ENCODE peak calls at places on chromosomes 3 and 15, in four cellular contexts. One of them, this sample, is unnamed.

GRCh38 chr3:111769110-111769509 is 90.0 kb upstream of the PHLDB2 start:
- DNase-seq in dorsolateral prefrontal cortex: no peak
- DNase-seq in AG09309: no peak
- DNase-seq in bronchial epithelial cell: no peak
- DNase-seq in this sample: no peak

GRCh38 chr15:91866371-91866905 is 12.9 kb downstream of the SLCO3A1 start:
- DNase-seq in dorsolateral prefrontal cortex: no peak
- DNase-seq in AG09309: no peak
- DNase-seq in bronchial epithelial cell: peak; percentile 89
- DNase-seq in this sample: peak; percentile 11

GRCh38 chr3:193711964-193712598 is 119.1 kb downstream of the OPA1 start:
- DNase-seq in dorsolateral prefrontal cortex: no peak
- DNase-seq in AG09309: no peak
- DNase-seq in bronchial epithelial cell: no peak
- DNase-seq in this sample: no peak

GRCh38 chr15:36479200-36479896 is 100.1 kb upstream of the CDIN1 start:
- DNase-seq in dorsolateral prefrontal cortex: no peak
- DNase-seq in AG09309: peak; percentile 31
- DNase-seq in bronchial epithelial cell: peak; percentile 27
- DNase-seq in this sample: no peak

GRCh38 chr15:59812889-59813288 is 123.8 kb upstream of the BNIP2 start:
- DNase-seq in dorsolateral prefrontal cortex: no peak
- DNase-seq in AG09309: no peak
- DNase-seq in bronchial epithelial cell: no peak
- DNase-seq in this sample: no peak

GRCh38 chr15:25249236-25250010 is 189.4 kb downstream of the UBE3A start:
- DNase-seq in dorsolateral prefrontal cortex: no peak
- DNase-seq in AG09309: no peak
- DNase-seq in bronchial epithelial cell: no peak
- DNase-seq in this sample: no peak

GRCh38 chr15:42138968-42139386 is 17.5 kb downstream of the PLA2G4F start:
- DNase-seq in dorsolateral prefrontal cortex: no peak
- DNase-seq in AG09309: no peak
- DNase-seq in bronchial epithelial cell: no peak
- DNase-seq in this sample: no peak

GRCh38 chr3:88574210-88574609 is 424.5 kb downstream of the C3orf38 start:
- DNase-seq in dorsolateral prefrontal cortex: no peak
- DNase-seq in AG09309: no peak
- DNase-seq in bronchial epithelial cell: no peak
- DNase-seq in this sample: no peak

GRCh38 chr3:28672411-28672810 is 323.8 kb upstream of the AZI2 start:
- DNase-seq in dorsolateral prefrontal cortex: no peak
- DNase-seq in AG09309: no peak
- DNase-seq in bronchial epithelial cell: no peak
- DNase-seq in this sample: no peak

GRCh38 chr3:106457278-106458210 is 588.7 kb upstream of the CBLB start:
- DNase-seq in dorsolateral prefrontal cortex: peak; percentile 66
- DNase-seq in AG09309: peak; percentile 88
- DNase-seq in bronchial epithelial cell: peak; percentile 86
- DNase-seq in this sample: peak; percentile 76

GRCh38 chr3:5231067-5231466 is 43.6 kb downstream of the EDEM1 start:
- DNase-seq in dorsolateral prefrontal cortex: no peak
- DNase-seq in AG09309: no peak
- DNase-seq in bronchial epithelial cell: no peak
- DNase-seq in this sample: no peak

DNA sequence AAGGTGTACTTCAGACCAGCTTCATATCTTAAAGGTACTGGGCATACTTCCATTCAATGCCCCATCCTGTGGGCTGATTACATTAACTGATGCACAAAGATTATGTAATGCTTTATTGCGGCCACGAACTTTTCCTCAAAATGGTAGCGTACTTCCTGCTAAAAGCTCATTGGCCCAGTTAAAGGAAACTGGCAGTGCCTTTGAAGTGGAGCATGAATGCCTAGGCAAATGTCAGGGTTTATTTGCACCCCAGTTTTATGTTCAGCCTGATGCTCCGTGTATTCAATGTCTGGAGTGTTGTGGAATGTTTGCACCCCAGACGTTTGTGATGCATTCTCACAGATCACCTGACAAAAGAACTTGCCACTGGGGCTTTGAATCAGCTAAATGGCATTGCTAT is 3.4 kb downstream of the SKIL start:
- DNase-seq in dorsolateral prefrontal cortex: no peak
- DNase-seq in AG09309: no peak
- DNase-seq in bronchial epithelial cell: no peak
- DNase-seq in this sample: no peak
- H3K4me3 ChIP-seq in dorsolateral prefrontal cortex: peak overlapping the region; percentile 35
- H3K4me3 ChIP-seq in AG09309: no peak overlapping the region
- H3K4me3 ChIP-seq in bronchial epithelial cell: no peak overlapping the region
- H3K4me3 ChIP-seq in this sample: peak overlapping the region; percentile 90

DNA sequence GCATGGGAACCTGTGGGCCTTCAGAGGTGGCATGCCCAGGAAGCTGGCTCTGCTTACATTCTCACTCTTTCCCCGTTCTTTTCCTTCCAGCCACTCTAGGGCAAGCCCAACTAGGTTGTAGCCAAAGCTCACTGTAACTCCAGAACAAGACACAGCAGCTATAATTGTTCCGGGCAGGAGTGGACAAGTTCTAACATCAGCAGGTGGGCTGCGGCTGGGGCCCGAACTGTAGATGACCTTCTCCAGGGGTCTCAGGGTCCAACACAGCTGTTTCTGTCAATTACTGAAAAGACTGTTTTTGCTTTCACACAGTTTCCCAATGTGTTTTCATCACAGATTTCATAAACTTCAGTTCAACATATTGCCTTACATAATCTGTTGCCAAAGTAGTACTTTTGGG is 11.5 kb downstream of the RASGRP1 start:
- DNase-seq in dorsolateral prefrontal cortex: no peak
- DNase-seq in AG09309: no peak
- DNase-seq in bronchial epithelial cell: no peak
- DNase-seq in this sample: no peak
- H3K4me3 ChIP-seq in dorsolateral prefrontal cortex: no peak overlapping the region
- H3K4me3 ChIP-seq in AG09309: no peak overlapping the region
- H3K4me3 ChIP-seq in bronchial epithelial cell: no peak overlapping the region
- H3K4me3 ChIP-seq in this sample: no peak overlapping the region

DNA sequence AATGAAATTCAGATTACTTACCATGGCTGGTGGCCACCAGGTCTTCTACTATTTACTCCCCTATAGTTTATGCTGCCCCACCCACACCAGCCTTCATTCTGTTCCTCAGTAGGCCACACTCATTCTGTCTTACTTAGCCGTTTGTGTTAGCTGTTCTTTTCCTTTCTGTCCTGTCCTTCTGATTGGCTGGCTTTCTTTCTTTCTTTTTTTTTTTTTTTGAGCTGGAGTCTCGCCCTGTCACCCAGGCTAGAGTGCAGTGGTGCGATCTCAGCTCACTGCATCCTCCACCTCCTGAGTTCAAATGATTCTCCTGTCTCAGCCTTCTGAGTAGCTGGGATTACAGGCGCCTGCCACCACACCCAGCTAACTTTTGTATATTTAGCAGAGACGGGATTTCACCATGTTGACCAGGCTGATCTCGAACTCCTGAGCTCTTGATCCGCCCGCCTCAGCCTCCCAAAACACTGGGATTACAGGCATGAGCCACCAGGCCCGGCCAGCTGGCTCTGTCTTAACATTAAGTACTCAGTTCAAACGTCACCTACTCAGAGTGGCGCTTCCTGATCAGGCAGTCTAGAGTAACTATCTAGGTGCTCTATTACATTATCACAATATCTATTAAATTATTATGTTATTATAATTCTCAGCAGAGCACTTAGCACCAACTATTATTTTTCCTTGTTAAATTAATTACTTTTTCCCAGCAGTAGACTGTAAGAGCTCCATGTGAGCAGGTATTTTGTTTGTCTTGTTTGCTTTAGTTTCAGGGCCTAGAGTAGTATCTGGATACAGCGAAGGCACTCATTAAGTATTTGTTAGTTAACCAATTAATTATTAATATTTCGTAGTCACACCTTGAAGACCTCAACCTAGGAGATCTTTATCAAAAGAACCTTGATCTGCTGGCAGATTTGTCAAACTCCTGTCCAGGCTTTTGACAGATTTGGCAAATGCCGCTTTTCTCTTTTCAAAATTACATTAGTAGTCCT is 6.4 kb downstream of the CMSS1 start:
- DNase-seq in dorsolateral prefrontal cortex: no peak
- DNase-seq in AG09309: no peak
- DNase-seq in bronchial epithelial cell: no peak
- DNase-seq in this sample: no peak
- H3K4me3 ChIP-seq in dorsolateral prefrontal cortex: no peak overlapping the region
- H3K4me3 ChIP-seq in AG09309: no peak overlapping the region
- H3K4me3 ChIP-seq in bronchial epithelial cell: no peak overlapping the region
- H3K4me3 ChIP-seq in this sample: no peak overlapping the region

GRCh38 chr3:171836836-171837235 is 6.3 kb upstream of the TMEM212 start:
- DNase-seq in dorsolateral prefrontal cortex: no peak
- DNase-seq in AG09309: no peak
- DNase-seq in bronchial epithelial cell: no peak
- DNase-seq in this sample: no peak
- H3K4me3 ChIP-seq in dorsolateral prefrontal cortex: no peak overlapping the region
- H3K4me3 ChIP-seq in AG09309: no peak overlapping the region
- H3K4me3 ChIP-seq in bronchial epithelial cell: no peak overlapping the region
- H3K4me3 ChIP-seq in this sample: no peak overlapping the region

GRCh38 chr15:52706091-52706490 is 26.9 kb upstream of the ATOSA start:
- DNase-seq in dorsolateral prefrontal cortex: no peak
- DNase-seq in AG09309: no peak
- DNase-seq in bronchial epithelial cell: peak; percentile 32
- DNase-seq in this sample: no peak

GRCh38 chr15:52714968-52715367 is 35.8 kb upstream of the ATOSA start:
- DNase-seq in dorsolateral prefrontal cortex: no peak
- DNase-seq in AG09309: no peak
- DNase-seq in bronchial epithelial cell: no peak
- DNase-seq in this sample: no peak

GRCh38 chr15:52709172-52709979 is 30.2 kb upstream of the ATOSA start:
- DNase-seq in dorsolateral prefrontal cortex: no peak
- DNase-seq in AG09309: no peak
- DNase-seq in bronchial epithelial cell: peak; percentile 44
- DNase-seq in this sample: no peak

GRCh38 chr15:52710710-52711107 is 31.5 kb upstream of the ATOSA start:
- DNase-seq in dorsolateral prefrontal cortex: no peak
- DNase-seq in AG09309: no peak
- DNase-seq in bronchial epithelial cell: no peak
- DNase-seq in this sample: no peak

DNA sequence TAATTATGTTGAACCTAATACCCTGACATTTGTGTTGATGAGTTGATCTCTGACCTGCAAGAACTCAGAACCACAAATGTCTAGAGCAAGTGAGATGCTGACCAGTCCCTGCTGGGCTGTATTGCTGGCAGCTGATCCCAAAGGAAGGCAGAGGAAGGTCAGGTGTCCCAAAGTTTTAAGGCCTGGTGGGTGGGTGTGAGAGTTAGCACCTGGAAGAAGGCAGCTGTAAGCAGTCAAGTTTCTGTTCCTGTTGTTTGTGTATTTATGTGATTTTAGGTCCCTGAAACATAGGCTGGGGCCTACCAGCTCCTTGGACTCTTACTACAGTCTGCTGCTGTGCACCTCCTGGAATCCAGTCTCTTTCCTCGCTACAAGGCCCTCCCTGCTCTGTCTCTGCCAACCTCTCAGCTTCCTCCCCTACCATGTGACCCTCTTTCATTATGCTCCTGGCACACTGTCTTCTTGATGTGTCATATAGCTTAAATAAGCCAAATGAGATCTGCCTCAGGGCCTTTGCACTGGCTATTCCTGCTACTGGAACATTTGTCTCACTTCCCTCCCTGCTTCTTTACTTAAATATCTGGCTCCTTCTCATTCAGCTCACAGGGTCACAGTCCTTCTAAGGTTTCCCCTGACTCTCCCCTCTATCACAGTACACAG is 31.0 kb upstream of the ATOSA start:
- DNase-seq in dorsolateral prefrontal cortex: no peak
- DNase-seq in AG09309: no peak
- DNase-seq in bronchial epithelial cell: peak; percentile 41
- DNase-seq in this sample: no peak
- H3K4me3 ChIP-seq in dorsolateral prefrontal cortex: no peak overlapping the region
- H3K4me3 ChIP-seq in AG09309: no peak overlapping the region
- H3K4me3 ChIP-seq in bronchial epithelial cell: no peak overlapping the region
- H3K4me3 ChIP-seq in this sample: no peak overlapping the region

DNA sequence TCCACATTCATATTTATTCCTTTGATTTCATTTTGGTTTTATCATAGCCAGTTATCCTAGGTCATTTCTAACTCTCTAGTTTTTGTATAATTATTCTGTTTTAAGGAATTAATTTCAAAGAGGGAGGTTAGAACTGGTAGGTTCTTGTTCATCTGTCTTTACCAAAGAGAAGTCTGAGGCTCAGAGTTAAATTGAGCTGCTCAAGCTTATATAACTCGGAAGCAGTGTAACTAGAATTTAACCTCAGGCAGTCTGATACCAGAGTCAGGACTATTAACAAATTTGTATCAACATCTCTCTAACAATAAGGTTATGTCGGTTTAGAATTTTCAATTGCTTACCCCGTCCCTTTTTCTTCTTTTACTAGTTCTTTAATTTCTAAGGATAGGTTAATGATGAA is 84.1 kb downstream of the AKAP13 start:
- DNase-seq in dorsolateral prefrontal cortex: no peak
- DNase-seq in AG09309: no peak
- DNase-seq in bronchial epithelial cell: no peak
- DNase-seq in this sample: no peak
- H3K4me3 ChIP-seq in dorsolateral prefrontal cortex: no peak overlapping the region
- H3K4me3 ChIP-seq in AG09309: no peak overlapping the region
- H3K4me3 ChIP-seq in bronchial epithelial cell: no peak overlapping the region
- H3K4me3 ChIP-seq in this sample: no peak overlapping the region

GRCh38 chr3:16844222-16844621 is 40.5 kb upstream of the PLCL2 start:
- DNase-seq in dorsolateral prefrontal cortex: no peak
- DNase-seq in AG09309: no peak
- DNase-seq in bronchial epithelial cell: no peak
- DNase-seq in this sample: no peak

GRCh38 chr3:16841354-16841753 is 43.4 kb upstream of the PLCL2 start:
- DNase-seq in dorsolateral prefrontal cortex: no peak
- DNase-seq in AG09309: no peak
- DNase-seq in bronchial epithelial cell: no peak
- DNase-seq in this sample: no peak

GRCh38 chr3:16840111-16840444 is 44.7 kb upstream of the PLCL2 start:
- DNase-seq in dorsolateral prefrontal cortex: no peak
- DNase-seq in AG09309: no peak
- DNase-seq in bronchial epithelial cell: no peak
- DNase-seq in this sample: no peak

GRCh38 chr3:16842710-16843270 is 42.0 kb upstream of the PLCL2 start:
- DNase-seq in dorsolateral prefrontal cortex: no peak
- DNase-seq in AG09309: no peak
- DNase-seq in bronchial epithelial cell: no peak
- DNase-seq in this sample: no peak

DNA sequence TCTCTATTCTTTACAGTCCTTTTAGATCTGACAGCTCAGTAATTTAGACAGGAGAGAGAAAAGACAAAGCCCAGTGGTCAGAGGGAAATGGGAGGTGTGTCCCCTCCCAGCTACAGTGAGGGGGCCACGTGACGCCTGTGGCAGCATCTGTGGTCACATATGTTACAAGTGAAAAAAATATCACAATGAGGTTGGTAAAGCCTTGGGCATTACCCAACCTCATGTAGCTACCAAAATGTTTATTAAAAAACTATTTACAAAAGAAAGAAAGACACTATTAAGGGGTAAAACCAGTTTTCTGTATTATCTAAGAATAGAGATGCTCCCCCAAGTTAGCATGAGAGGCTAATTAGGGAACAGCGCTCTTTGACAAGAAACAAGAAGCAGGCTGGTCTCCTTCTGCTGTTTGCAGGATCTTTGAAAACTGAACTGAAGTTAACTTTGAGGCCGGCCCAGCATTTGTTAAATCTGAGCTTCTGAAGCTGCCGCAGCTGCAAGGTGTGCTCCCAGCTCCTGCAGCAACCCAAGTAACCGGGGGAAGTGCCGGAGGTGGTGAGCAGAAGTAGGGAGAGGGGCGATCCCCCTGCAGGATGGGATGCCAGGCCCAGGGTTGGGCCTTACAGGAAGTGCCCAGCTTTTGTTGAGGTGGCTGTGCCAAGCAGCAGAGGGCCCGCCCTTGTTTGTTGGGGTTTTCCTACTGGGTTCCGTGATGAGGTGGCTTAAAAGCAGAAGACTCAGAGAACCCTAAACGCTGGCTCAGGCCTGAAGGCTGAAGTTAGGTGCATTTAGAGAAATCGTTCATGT is 42.6 kb upstream of the PLCL2 start:
- DNase-seq in dorsolateral prefrontal cortex: peak; percentile 28
- DNase-seq in AG09309: no peak
- DNase-seq in bronchial epithelial cell: peak; percentile 14
- DNase-seq in this sample: no peak
- H3K4me3 ChIP-seq in dorsolateral prefrontal cortex: no peak overlapping the region
- H3K4me3 ChIP-seq in AG09309: no peak overlapping the region
- H3K4me3 ChIP-seq in bronchial epithelial cell: no peak overlapping the region
- H3K4me3 ChIP-seq in this sample: no peak overlapping the region